ENCODE peak calls at places on chromosome 3, in seven cellular contexts. One of them, this sample, is unnamed.

GRCh38 chr3:25575001-25575400 is 89.7 kb downstream of the TOP2B start:
- DNase-seq in A549: no peak
- DNase-seq in bronchial epithelial cell: no peak
- DNase-seq in cardiac fibroblast: no peak
- DNase-seq in breast epithelium: no peak
- DNase-seq in heart left ventricle: no peak
- DNase-seq in WERI-Rb-1: no peak
- DNase-seq in this sample: no peak

GRCh38 chr3:14545251-14545635 is 5.1 kb upstream of the GRIP2 start:
- DNase-seq in WERI-Rb-1: no peak
- DNase-seq in breast epithelium: no peak
- DNase-seq in heart left ventricle: no peak
- DNase-seq in cardiac fibroblast: no peak
- DNase-seq in A549: no peak
- DNase-seq in bronchial epithelial cell: no peak
- DNase-seq in this sample: no peak

GRCh38 chr3:56468184-56469106 is at the start of gene ERC2:
- DNase-seq in heart left ventricle: peak; percentile 11
- DNase-seq in A549: peak; percentile 6
- DNase-seq in breast epithelium: peak; percentile 56
- DNase-seq in bronchial epithelial cell: peak; percentile 26
- DNase-seq in cardiac fibroblast: peak; percentile 18
- DNase-seq in WERI-Rb-1: peak; percentile 83
- DNase-seq in this sample: peak; percentile 40

GRCh38 chr3:73685061-73685460 is 60.3 kb upstream of the PDZRN3 start:
- DNase-seq in WERI-Rb-1: no peak
- DNase-seq in bronchial epithelial cell: no peak
- DNase-seq in cardiac fibroblast: no peak
- DNase-seq in A549: no peak
- DNase-seq in heart left ventricle: no peak
- DNase-seq in breast epithelium: no peak
- DNase-seq in this sample: no peak

GRCh38 chr3:128316456-128316855 is 150.2 kb downstream of the DNAJB8 start:
- DNase-seq in WERI-Rb-1: no peak
- DNase-seq in cardiac fibroblast: no peak
- DNase-seq in heart left ventricle: no peak
- DNase-seq in breast epithelium: no peak
- DNase-seq in A549: no peak
- DNase-seq in bronchial epithelial cell: no peak
- DNase-seq in this sample: peak; percentile 74

GRCh38 chr3:149128856-149129255 is 582 bp upstream of the HPS3 start:
- DNase-seq in bronchial epithelial cell: peak; percentile 8
- DNase-seq in breast epithelium: no peak
- DNase-seq in A549: no peak
- DNase-seq in WERI-Rb-1: no peak
- DNase-seq in heart left ventricle: no peak
- DNase-seq in cardiac fibroblast: peak; percentile 35
- DNase-seq in this sample: no peak

GRCh38 chr3:167626490-167626889 is 27.3 kb downstream of the WDR49 start:
- DNase-seq in bronchial epithelial cell: peak; percentile 7
- DNase-seq in A549: no peak
- DNase-seq in heart left ventricle: no peak
- DNase-seq in breast epithelium: no peak
- DNase-seq in WERI-Rb-1: no peak
- DNase-seq in cardiac fibroblast: no peak
- DNase-seq in this sample: no peak

GRCh38 chr3:159158213-159158612 is 356.4 kb downstream of the MFSD1 start:
- DNase-seq in heart left ventricle: no peak
- DNase-seq in breast epithelium: no peak
- DNase-seq in A549: no peak
- DNase-seq in WERI-Rb-1: no peak
- DNase-seq in cardiac fibroblast: peak; percentile 68
- DNase-seq in bronchial epithelial cell: peak; percentile 74
- DNase-seq in this sample: no peak

GRCh38 chr3:119235151-119235550 is 5.5 kb downstream of the B4GALT4 start:
- DNase-seq in cardiac fibroblast: peak; percentile 74
- DNase-seq in heart left ventricle: no peak
- DNase-seq in A549: no peak
- DNase-seq in breast epithelium: no peak
- DNase-seq in WERI-Rb-1: no peak
- DNase-seq in bronchial epithelial cell: peak; percentile 61
- DNase-seq in this sample: no peak

GRCh38 chr3:14452676-14453367 is 50.4 kb downstream of the SLC6A6 start:
- DNase-seq in breast epithelium: peak; percentile 85
- DNase-seq in heart left ventricle: peak; percentile 94
- DNase-seq in WERI-Rb-1: no peak
- DNase-seq in cardiac fibroblast: peak; percentile 99
- DNase-seq in A549: peak; percentile 83
- DNase-seq in bronchial epithelial cell: peak; percentile 91
- DNase-seq in this sample: peak; percentile 96

GRCh38 chr3:122679467-122680291 is 960 bp upstream of the PARP14 start:
- DNase-seq in cardiac fibroblast: peak; percentile 28
- DNase-seq in bronchial epithelial cell: peak; percentile 17
- DNase-seq in A549: peak; percentile 16
- DNase-seq in breast epithelium: no peak
- DNase-seq in heart left ventricle: no peak
- DNase-seq in WERI-Rb-1: peak; percentile 20
- DNase-seq in this sample: peak; percentile 49

GRCh38 chr3:72177075-72178050 is 392.4 kb upstream of the PROK2 start:
- DNase-seq in heart left ventricle: peak; percentile 69
- DNase-seq in breast epithelium: no peak
- DNase-seq in A549: no peak
- DNase-seq in bronchial epithelial cell: peak; percentile 59
- DNase-seq in cardiac fibroblast: peak; percentile 58
- DNase-seq in WERI-Rb-1: no peak
- DNase-seq in this sample: peak; percentile 61

GRCh38 chr3:169072494-169072893 is 591.0 kb downstream of the MECOM start:
- DNase-seq in bronchial epithelial cell: no peak
- DNase-seq in A549: no peak
- DNase-seq in breast epithelium: no peak
- DNase-seq in cardiac fibroblast: no peak
- DNase-seq in heart left ventricle: no peak
- DNase-seq in WERI-Rb-1: no peak
- DNase-seq in this sample: no peak

GRCh38 chr3:90011596-90011995 is 904.2 kb downstream of the EPHA3 start:
- DNase-seq in bronchial epithelial cell: no peak
- DNase-seq in heart left ventricle: no peak
- DNase-seq in A549: no peak
- DNase-seq in breast epithelium: no peak
- DNase-seq in WERI-Rb-1: no peak
- DNase-seq in cardiac fibroblast: no peak
- DNase-seq in this sample: no peak

GRCh38 chr3:90011996-90012395 is 904.6 kb downstream of the EPHA3 start:
- DNase-seq in breast epithelium: no peak
- DNase-seq in heart left ventricle: no peak
- DNase-seq in bronchial epithelial cell: no peak
- DNase-seq in WERI-Rb-1: no peak
- DNase-seq in cardiac fibroblast: no peak
- DNase-seq in A549: no peak
- DNase-seq in this sample: no peak

GRCh38 chr3:90007786-90008499 is 900.5 kb downstream of the EPHA3 start:
- DNase-seq in bronchial epithelial cell: no peak
- DNase-seq in heart left ventricle: peak; percentile 12
- DNase-seq in cardiac fibroblast: peak; percentile 85
- DNase-seq in breast epithelium: no peak
- DNase-seq in WERI-Rb-1: no peak
- DNase-seq in A549: no peak
- DNase-seq in this sample: peak; percentile 38

GRCh38 chr3:90011136-90011535 is 903.7 kb downstream of the EPHA3 start:
- DNase-seq in breast epithelium: no peak
- DNase-seq in WERI-Rb-1: no peak
- DNase-seq in bronchial epithelial cell: no peak
- DNase-seq in A549: no peak
- DNase-seq in heart left ventricle: no peak
- DNase-seq in cardiac fibroblast: peak; percentile 34
- DNase-seq in this sample: peak; percentile 18

DNA sequence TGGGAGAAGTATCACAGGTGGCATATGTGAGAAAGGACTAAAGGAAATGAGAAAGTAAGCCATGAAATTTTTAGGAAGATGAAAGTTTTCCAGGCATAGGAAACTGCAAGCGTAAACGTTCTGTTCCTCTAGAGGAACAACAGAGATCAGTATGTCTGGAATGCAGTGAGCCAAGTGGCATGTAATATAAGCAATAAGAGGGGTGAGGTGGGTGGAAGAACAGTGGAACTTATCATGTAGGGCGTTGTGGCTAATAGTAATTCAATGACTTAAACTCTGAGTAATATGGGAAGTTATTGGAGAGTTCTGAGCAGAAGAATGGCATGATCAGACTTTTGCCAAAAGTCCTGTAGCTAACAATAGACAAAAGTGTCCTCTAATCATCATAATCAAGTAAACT is 902.9 kb downstream of the EPHA3 start:
- DNase-seq in WERI-Rb-1: no peak
- DNase-seq in heart left ventricle: no peak
- DNase-seq in cardiac fibroblast: peak; percentile 92
- DNase-seq in bronchial epithelial cell: peak; percentile 57
- DNase-seq in A549: no peak
- DNase-seq in breast epithelium: no peak
- DNase-seq in this sample: no peak
- H3K4me3 ChIP-seq in WERI-Rb-1: no peak overlapping the region
- H3K4me3 ChIP-seq in heart left ventricle: no peak overlapping the region
- H3K4me3 ChIP-seq in cardiac fibroblast: no peak overlapping the region
- H3K4me3 ChIP-seq in bronchial epithelial cell: no peak overlapping the region
- H3K4me3 ChIP-seq in A549: no peak overlapping the region
- H3K4me3 ChIP-seq in breast epithelium: no peak overlapping the region
- H3K4me3 ChIP-seq in this sample: no peak overlapping the region

DNA sequence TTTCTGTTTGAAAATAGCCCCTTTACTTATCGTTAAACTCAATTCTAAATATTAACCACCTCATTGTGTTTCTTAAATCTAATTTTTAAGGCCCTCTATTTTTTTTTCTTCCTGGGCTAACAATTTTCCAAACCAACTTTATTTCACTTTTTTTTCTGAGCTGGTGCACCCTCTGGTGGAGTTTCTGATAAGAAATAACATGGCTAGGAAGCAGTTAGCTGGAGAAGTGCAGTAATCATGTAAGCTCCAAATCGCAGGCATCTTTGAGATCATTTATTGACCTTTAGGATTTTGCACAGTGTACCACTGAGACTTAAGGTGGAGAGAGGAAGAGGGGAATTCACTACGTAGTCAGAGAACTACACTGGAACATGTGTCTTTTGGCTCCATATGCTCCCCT is 6.4 kb downstream of the TMEM207 start:
- DNase-seq in WERI-Rb-1: no peak
- DNase-seq in A549: peak; percentile 6
- DNase-seq in breast epithelium: no peak
- DNase-seq in heart left ventricle: no peak
- DNase-seq in cardiac fibroblast: peak; percentile 43
- DNase-seq in bronchial epithelial cell: peak; percentile 15
- DNase-seq in this sample: no peak
- TF ChIP-seq CTCF in WERI-Rb-1: no peak
- TF ChIP-seq CTCF in A549: peak; percentile 59
- TF ChIP-seq CTCF in breast epithelium: no peak
- TF ChIP-seq CTCF in heart left ventricle: no peak
- TF ChIP-seq CTCF in cardiac fibroblast: no peak
- TF ChIP-seq CTCF in bronchial epithelial cell: peak; percentile 13
- TF ChIP-seq CTCF in this sample: no peak

DNA sequence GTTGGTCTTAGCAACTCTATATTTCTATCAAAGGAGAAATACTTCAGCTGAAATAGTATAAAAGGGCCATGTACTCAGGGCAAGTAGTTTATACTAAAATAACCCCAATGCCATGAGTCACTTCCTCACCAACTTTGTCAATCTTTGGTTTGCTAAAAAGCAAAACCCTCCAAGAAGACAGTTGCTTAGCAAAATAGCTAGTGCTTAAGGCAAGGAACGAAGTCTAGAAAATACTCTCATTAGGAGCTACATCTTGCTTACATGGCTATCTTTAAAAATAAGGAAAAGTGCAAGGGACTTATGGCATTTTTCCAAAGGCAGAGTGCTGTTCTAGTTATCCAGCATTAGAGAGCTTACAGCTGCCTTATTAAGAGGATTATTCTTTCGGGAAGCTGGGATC is 28.4 kb downstream of the P3H2 start:
- DNase-seq in cardiac fibroblast: peak; percentile 76
- DNase-seq in bronchial epithelial cell: peak; percentile 55
- DNase-seq in WERI-Rb-1: no peak
- DNase-seq in heart left ventricle: no peak
- DNase-seq in A549: no peak
- DNase-seq in breast epithelium: no peak
- DNase-seq in this sample: no peak
- H3K4me3 ChIP-seq in cardiac fibroblast: no peak overlapping the region
- H3K4me3 ChIP-seq in bronchial epithelial cell: no peak overlapping the region
- H3K4me3 ChIP-seq in WERI-Rb-1: no peak overlapping the region
- H3K4me3 ChIP-seq in heart left ventricle: no peak overlapping the region
- H3K4me3 ChIP-seq in A549: no peak overlapping the region
- H3K4me3 ChIP-seq in breast epithelium: no peak overlapping the region
- H3K4me3 ChIP-seq in this sample: no peak overlapping the region

DNA sequence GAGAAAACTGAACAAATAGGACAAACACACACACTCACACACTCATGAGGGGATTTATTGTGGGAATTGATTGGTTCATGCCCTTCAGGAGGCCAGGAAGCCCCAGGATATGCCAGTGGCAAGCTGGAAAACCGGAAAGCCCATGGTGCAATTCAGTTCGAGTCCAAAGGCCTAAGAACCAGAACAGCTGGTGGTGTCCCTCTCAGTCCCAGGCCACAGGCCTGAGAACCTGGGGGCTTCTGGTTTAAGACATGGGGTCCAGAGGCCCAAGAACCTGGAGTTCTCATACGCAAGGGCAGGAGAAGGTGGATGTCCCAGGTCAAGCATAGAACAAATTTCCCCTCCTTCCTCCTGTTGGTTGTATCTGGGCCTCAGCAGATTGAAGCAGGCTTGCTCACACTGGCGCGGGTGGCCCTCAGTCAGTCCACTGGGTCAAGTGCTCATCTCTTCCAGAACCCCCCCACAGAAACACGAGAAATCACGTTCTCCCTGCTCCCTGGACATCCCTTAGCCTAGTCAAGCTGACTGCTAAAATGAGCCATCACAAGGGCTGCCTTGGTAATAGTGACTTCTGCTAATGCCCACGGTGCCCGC is 50.1 kb upstream of the RPL32 start:
- DNase-seq in heart left ventricle: no peak
- DNase-seq in bronchial epithelial cell: no peak
- DNase-seq in WERI-Rb-1: no peak
- DNase-seq in cardiac fibroblast: no peak
- DNase-seq in breast epithelium: no peak
- DNase-seq in A549: no peak
- DNase-seq in this sample: no peak
- TF ChIP-seq CTCF in heart left ventricle: no peak
- TF ChIP-seq CTCF in bronchial epithelial cell: no peak
- TF ChIP-seq CTCF in WERI-Rb-1: no peak
- TF ChIP-seq CTCF in cardiac fibroblast: no peak
- TF ChIP-seq CTCF in breast epithelium: no peak
- TF ChIP-seq CTCF in A549: no peak
- TF ChIP-seq CTCF in this sample: no peak

DNA sequence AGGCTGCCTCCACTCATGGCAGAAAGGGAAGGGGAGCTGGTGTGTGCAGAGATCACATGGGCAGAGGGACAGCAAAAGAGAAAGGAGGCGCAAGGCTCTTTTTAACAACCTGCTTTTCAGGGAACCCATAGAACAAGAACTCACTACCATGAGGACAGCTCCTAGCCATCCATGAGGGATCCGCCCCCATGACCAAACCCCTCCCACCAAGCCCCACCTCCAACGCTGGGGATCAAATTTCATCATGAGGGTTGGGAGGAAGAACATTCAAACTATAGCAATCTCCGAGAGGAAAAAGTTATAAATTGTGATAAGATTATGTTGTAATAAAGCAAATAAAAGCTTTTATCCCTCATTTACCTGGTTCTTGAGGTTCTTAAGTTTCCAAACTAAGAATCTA is 84.7 kb upstream of the LMCD1 start:
- DNase-seq in heart left ventricle: no peak
- DNase-seq in WERI-Rb-1: peak; percentile 17
- DNase-seq in bronchial epithelial cell: peak; percentile 44
- DNase-seq in breast epithelium: no peak
- DNase-seq in A549: no peak
- DNase-seq in cardiac fibroblast: peak; percentile 41
- DNase-seq in this sample: no peak
- H3K4me3 ChIP-seq in heart left ventricle: no peak overlapping the region
- H3K4me3 ChIP-seq in WERI-Rb-1: no peak overlapping the region
- H3K4me3 ChIP-seq in bronchial epithelial cell: no peak overlapping the region
- H3K4me3 ChIP-seq in breast epithelium: no peak overlapping the region
- H3K4me3 ChIP-seq in A549: no peak overlapping the region
- H3K4me3 ChIP-seq in cardiac fibroblast: no peak overlapping the region
- H3K4me3 ChIP-seq in this sample: no peak overlapping the region

This sample was measured in ovary.